ENCODE peak calls at places on chromosomes 16 and 17, in six cellular contexts. O is ascending aorta, Z is adrenal gland, S is esophagus squamous epithelium, C is uterus, H is neural progenitor cell. M is an unnamed sample. For H3K4me1, the result is how much of the 10 kb centered on the place peaks cover.

GRCh38 chr17:41967921-41968578 is 1.5 kb downstream of the CNP start:
- DNase-seq in S (no peak), H (peak), O (no peak), Z (no peak), C (no peak), M (no peak)

GRCh38 chr17:42695500-42695899 is 13.2 kb downstream of the CNTNAP1 start:
- DNase-seq in C (no peak), O (no peak), Z (no peak), S (no peak), H (no peak), M (no peak)

GRCh38 chr17:21376835-21377690 is 906 bp downstream of the KCNJ12 start:
- DNase-seq in C (no peak), O (no peak), S (no peak), H (no peak), Z (no peak), M (no peak)

GRCh38 chr17:40515491-40516041 is 14.1 kb upstream of the TNS4 start:
- DNase-seq in O (no peak), S (no peak), Z (no peak), H (no peak), C (no peak), M (no peak)

GRCh38 chr16:89749637-89750036 is 28.3 kb downstream of the ZNF276 start:
- DNase-seq in O (no peak), S (no peak), C (no peak), H (no peak), Z (no peak), M (no peak)

GRCh38 chr16:57023541-57024249 is 34.3 kb downstream of the NLRC5 start:
- DNase-seq in S (no peak), H (no peak), Z (no peak), C (no peak), O (no peak), M (no peak)

GRCh38 chr17:77372444-77373297 is 231.9 kb downstream of the SEC14L1 start:
- DNase-seq in C (peak), S (no peak), O (peak), H (peak), Z (peak), M (peak)

GRCh38 chr17:80137131-80137530 is 9.8 kb downstream of the EIF4A3 start:
- DNase-seq in C (no peak), O (no peak), S (no peak), H (no peak), Z (no peak), M (no peak)

GRCh38 chr17:19021622-19022083 is 17.1 kb upstream of the FAM83G start:
- DNase-seq in H (peak), C (no peak), Z (no peak), S (no peak), O (no peak), M (peak)

GRCh38 chr16:77599793-77600415 is 122.4 kb upstream of the NUDT7 start:
- DNase-seq in Z (peak), H (peak), S (no peak), C (no peak), O (no peak), M (peak)

GRCh38 chr16:14364386-14365199 is 265.5 kb downstream of the PARN start:
- DNase-seq in H (peak), C (no peak), Z (no peak), O (no peak), S (no peak), M (peak)
- H3K4me1 ChIP-seq in H (under half), C (under half), Z (under half), O (under half), S (under half), M (under half)

GRCh38 chr17:16480995-16481394 is 11.0 kb downstream of the LRRC75A start:
- DNase-seq in S (no peak), H (no peak), Z (no peak), C (no peak), O (no peak), M (no peak)
- H3K4me3 ChIP-seq in S (no peak), H (no peak), Z (no peak), C (no peak), O (no peak), M (no peak)

GRCh38 chr17:50453901-50454300 is 14.8 kb downstream of the CHAD start:
- DNase-seq in Z (no peak), C (no peak), S (no peak), H (no peak), O (no peak), M (no peak)
- H3K27ac ChIP-seq in Z (no peak), C (no peak), S (no peak), H (no peak), O (no peak), M (no peak)

GRCh38 chr16:75095204-75095621 is 21.4 kb downstream of the LDHD start:
- DNase-seq in H (no peak), O (no peak), C (no peak), S (no peak), Z (no peak), M (no peak)
- H3K4me1 ChIP-seq in H (under half), O (under half), C (under half), S (half or more), Z (under half), M (under half)

DNA sequence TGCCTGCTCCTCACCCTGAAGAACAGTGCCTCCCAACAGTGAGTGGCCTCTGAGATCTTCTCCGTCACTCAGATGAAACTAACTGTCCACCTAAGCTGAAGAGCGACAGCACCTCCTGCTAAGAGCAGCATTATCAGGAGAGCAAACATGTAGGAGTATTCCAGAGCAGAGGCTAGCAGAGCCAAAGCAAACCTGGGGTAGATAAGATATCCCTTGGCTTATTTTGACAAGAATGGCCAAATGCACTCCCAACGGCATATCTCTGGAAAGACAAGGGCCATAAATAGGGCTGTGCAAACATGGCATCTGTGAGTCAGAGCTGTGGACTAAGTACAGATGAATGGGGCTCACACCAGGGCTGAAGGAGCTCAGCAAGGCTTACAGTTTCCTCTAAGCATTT is 96.3 kb downstream of the NDEL1 start:
- DNase-seq in H (no peak), Z (no peak), S (no peak), O (no peak), C (no peak), M (no peak)
- H3K4me3 ChIP-seq in H (no peak), Z (no peak), S (no peak), O (no peak), C (no peak), M (no peak)

DNA sequence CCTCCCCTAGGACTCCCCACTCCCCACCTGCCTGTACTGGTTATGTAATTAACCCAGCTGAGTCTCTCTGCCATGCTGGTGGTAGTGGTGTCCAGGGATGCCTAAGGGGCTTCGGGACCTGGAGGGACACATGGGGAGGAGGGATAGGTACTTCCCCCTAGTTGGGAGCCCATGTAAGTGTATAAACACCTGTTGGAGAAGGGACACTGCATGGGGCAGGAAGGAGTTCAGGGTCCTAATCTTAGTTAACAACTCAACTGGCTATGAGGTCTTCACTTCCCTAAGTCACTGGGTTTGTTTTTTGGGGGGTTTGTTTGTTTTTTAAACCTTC is 1.3 kb downstream of the RASL10B start:
- DNase-seq in H (no peak), Z (no peak), C (no peak), S (no peak), O (no peak), M (no peak)
- H3K27ac ChIP-seq in H (no peak), Z (no peak), C (no peak), S (no peak), O (no peak), M (no peak)

GRCh38 chr16:81216706-81217105 is 21.8 kb upstream of the BCO1 start:
- DNase-seq in S (no peak), O (no peak), C (no peak), H (no peak), Z (no peak), M (no peak)
- H3K4me1 ChIP-seq in S (under half), O (under half), C (under half), H (under half), Z (under half), M (under half)

DNA sequence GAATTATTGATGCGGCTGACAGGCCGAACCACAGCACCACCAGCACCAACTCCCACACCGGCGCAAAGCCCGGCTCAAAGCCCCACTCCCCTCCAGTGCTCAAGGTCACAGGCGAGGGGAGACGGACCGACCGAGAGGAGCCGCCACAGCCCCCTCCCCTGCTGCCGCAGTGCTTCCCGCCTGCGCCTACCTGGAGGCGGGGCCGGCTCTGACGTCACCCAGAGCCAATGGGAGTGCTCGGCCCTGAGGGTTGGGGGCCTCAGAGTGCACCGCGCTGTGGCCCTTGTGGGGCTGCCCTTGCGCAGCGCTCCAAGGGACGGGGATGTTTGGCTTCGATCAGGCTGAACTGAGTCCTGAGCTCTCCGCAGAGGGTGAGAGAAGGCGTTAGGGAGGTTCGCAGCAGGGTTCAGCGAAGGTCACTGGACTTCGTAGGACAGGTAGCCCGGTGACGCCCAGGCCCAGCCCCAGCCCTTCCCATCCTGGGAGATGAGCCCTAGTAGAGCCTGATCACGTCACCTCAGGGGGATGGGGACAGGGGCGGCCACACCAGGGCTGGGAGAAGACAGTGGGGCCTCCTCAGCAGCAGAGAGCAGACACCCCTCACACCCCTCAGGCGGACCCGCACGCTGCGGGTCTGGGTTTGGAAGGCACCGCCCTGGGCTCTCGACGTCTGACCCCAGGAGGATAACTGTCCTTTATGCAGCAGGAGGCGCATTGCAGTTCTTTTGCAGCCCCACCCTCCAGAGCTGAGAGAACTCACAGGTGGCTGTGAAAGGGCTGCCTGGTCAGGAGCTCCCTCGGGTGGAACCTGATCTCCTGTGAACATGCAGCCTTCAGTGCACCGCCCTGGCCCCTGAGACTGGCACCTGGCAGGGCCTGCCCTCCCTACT is 1.5 kb downstream of the NDRG4 start:
- DNase-seq in H (peak), O (no peak), S (no peak), C (no peak), Z (no peak), M (peak)
- H3K4me3 ChIP-seq in H (peak), O (peak), S (peak), C (no peak), Z (no peak), M (peak)

M was measured in SJCRH30.